ENCODE peak calls at places on chromosomes 7 and 10, in six cellular contexts. S is SK-N-SH, T is stomach, L is heart left ventricle, W is cardiac muscle cell, B is HCT116. H is an unnamed sample.
A peak's percentile ranks its signal among the peaks of the same experiment; 100 is the strongest.

GRCh38 chr10:77493851-77494788 is 143.5 kb downstream of the KCNMA1 start:
- DNase-seq in S (peak; percentile 69), B (peak; percentile 32), L (no peak), W (peak; percentile 63), T (no peak), H (no peak)

GRCh38 chr10:133359554-133359971 is 1.7 kb upstream of the FUOM start:
- DNase-seq in B (no peak), W (peak; percentile 68), T (peak; percentile 77), L (no peak), S (peak; percentile 59), H (no peak)

GRCh38 chr7:47906883-47907282 is 41.4 kb downstream of the PKD1L1 start:
- DNase-seq in T (no peak), B (no peak), S (no peak), W (no peak), L (no peak), H (no peak)

GRCh38 chr10:121591186-121591585 is 7.1 kb downstream of the FGFR2 start:
- DNase-seq in S (no peak), T (no peak), L (no peak), B (no peak), W (no peak), H (no peak)

GRCh38 chr10:132133449-132134291 is 53.1 kb upstream of the DPYSL4 start:
- DNase-seq in B (no peak), W (no peak), T (no peak), L (peak; percentile 19), S (peak; percentile 64), H (no peak)

GRCh38 chr7:8491106-8491505 is 57.7 kb downstream of the NXPH1 start:
- DNase-seq in W (no peak), T (no peak), L (no peak), S (no peak), B (no peak), H (no peak)

GRCh38 chr10:112875474-112876267 is 74.4 kb upstream of the TCF7L2 start:
- DNase-seq in W (no peak), B (no peak), S (no peak), L (no peak), T (peak; percentile 47), H (no peak)

GRCh38 chr10:77156406-77156879 is 481.2 kb downstream of the KCNMA1 start:
- DNase-seq in T (no peak), B (no peak), W (no peak), S (no peak), L (no peak), H (no peak)

GRCh38 chr10:43202657-43203490 is 64.0 kb downstream of the RASGEF1A start:
- DNase-seq in L (peak; percentile 49), T (peak; percentile 31), S (peak; percentile 29), B (no peak), W (peak; percentile 39), H (peak; percentile 52)

GRCh38 chr10:68332259-68333057 is at the start of gene PBLD:
- DNase-seq in W (peak; percentile 86), T (peak; percentile 73), L (peak; percentile 78), S (peak; percentile 72), B (peak; percentile 43), H (peak; percentile 79)

GRCh38 chr10:71684356-71685173 is 35.0 kb downstream of the C10orf105 start:
- DNase-seq in T (no peak), S (no peak), L (no peak), W (no peak), B (peak; percentile 26), H (no peak)

GRCh38 chr10:7248148-7248547 is 162.7 kb downstream of the SFMBT2 start:
- DNase-seq in W (no peak), S (peak; percentile 46), L (no peak), B (no peak), T (no peak), H (no peak)

GRCh38 chr7:116512524-116513188 is 12.2 kb upstream of the CAV1 start:
- DNase-seq in B (no peak), T (no peak), W (no peak), S (no peak), L (no peak), H (no peak)

GRCh38 chr7:46630031-46630430 is 709.0 kb upstream of the IGFBP3 start:
- DNase-seq in W (no peak), T (no peak), L (no peak), B (no peak), S (no peak), H (no peak)

GRCh38 chr7:40469481-40469880 is 334.7 kb downstream of the SUGCT start:
- DNase-seq in S (no peak), B (no peak), L (no peak), W (no peak), T (no peak), H (no peak)

GRCh38 chr7:155998766-155999630 is 186.7 kb upstream of the SHH start:
- DNase-seq in T (no peak), B (no peak), S (no peak), W (no peak), L (no peak), H (no peak)

GRCh38 chr7:101097561-101097960 is 12.3 kb downstream of the TRIM56 start:
- DNase-seq in B (no peak), L (no peak), T (no peak), W (no peak), S (no peak), H (no peak)

GRCh38 chr7:154566877-154567276 is 436.0 kb downstream of the PAXIP1 start:
- DNase-seq in S (no peak), L (no peak), W (peak; percentile 21), B (no peak), T (no peak), H (no peak)

GRCh38 chr10:70970830-70971229 is 82.5 kb upstream of the PCBD1 start:
- DNase-seq in T (no peak), L (no peak), B (no peak), W (no peak), S (no peak), H (no peak)

GRCh38 chr7:100171840-100172239 is 3.4 kb upstream of the GAL3ST4 start:
- DNase-seq in S (no peak), L (no peak), T (no peak), W (no peak), B (no peak), H (no peak)

GRCh38 chr7:39838326-39838725 is 111.7 kb upstream of the CDK13 start:
- DNase-seq in S (no peak), B (peak; percentile 6), L (peak; percentile 37), T (no peak), W (no peak), H (no peak)

GRCh38 chr7:80635533-80635932 is 2.9 kb upstream of the CD36 start:
- DNase-seq in W (no peak), L (no peak), S (no peak), B (no peak), T (no peak), H (no peak)

GRCh38 chr7:66283003-66283920 is 78.1 kb downstream of the TPST1 start:
- DNase-seq in L (no peak), B (peak; percentile 26), W (no peak), S (no peak), T (no peak), H (no peak)

GRCh38 chr7:154676422-154677073 is 326.4 kb downstream of the PAXIP1 start:
- DNase-seq in L (no peak), S (no peak), W (no peak), B (no peak), T (peak; percentile 72), H (no peak)

GRCh38 chr7:40008218-40008815 is 58.3 kb downstream of the CDK13 start:
- DNase-seq in W (no peak), T (no peak), B (no peak), S (no peak), L (no peak), H (no peak)

GRCh38 chr10:73161079-73161478 is 6.7 kb downstream of the ECD start:
- DNase-seq in W (no peak), L (no peak), B (no peak), T (no peak), S (no peak), H (no peak)

GRCh38 chr7:25770670-25771069 is 381.3 kb upstream of the NFE2L3 start:
- DNase-seq in L (no peak), S (no peak), B (no peak), T (no peak), W (no peak), H (no peak)

GRCh38 chr7:158781976-158782637 is 47.2 kb downstream of the ESYT2 start:
- DNase-seq in W (no peak), L (no peak), T (no peak), B (no peak), S (no peak), H (no peak)

GRCh38 chr7:158783595-158783994 is 45.7 kb downstream of the ESYT2 start:
- DNase-seq in S (no peak), W (no peak), L (no peak), B (no peak), T (no peak), H (no peak)

GRCh38 chr7:158784270-158784669 is 45.0 kb downstream of the ESYT2 start:
- DNase-seq in B (no peak), T (no peak), S (no peak), W (no peak), L (no peak), H (no peak)

GRCh38 chr7:158781217-158781975 is 47.9 kb downstream of the ESYT2 start:
- DNase-seq in W (no peak), B (no peak), S (no peak), L (no peak), T (no peak), H (no peak)

DNA sequence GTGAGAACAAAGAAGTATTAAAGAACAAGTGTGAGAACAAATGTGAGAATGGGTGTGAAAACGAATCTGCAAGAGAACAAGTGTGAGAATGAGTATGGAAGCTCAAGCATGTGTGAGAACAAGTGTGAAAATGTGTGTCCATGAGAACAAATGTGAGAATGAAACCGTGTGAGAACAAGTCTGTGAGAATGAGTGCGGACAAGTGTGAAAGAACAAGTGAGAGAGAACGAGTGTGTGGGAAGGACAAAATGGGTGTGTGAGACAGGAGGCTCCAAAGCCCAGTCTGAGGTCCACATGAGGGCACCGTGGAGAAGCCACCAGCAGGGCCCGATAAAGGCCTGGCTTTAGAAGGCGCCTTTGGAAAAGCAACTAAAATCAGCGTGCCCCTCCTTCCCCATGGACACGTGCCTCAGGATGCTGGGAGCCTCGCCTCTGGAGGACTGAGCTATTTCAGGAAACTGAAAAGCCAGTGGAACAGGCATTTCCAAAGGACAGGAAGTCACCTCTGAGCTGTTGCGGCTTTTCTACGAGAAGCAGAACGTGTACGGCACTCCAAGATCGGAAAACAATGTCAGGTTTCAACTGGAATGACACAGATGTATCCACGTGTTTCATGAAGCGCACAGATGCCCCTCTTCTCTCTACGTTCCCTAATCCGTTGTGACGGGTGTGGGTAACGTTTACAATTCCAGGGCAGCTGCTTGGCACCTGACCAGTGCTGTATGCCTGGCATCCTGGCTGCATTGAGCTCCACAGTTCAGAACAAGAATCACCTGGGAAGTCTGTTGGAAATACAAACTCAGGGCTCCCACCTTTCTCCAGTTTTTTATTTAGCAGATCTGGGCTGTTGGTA is 46.4 kb downstream of the ESYT2 start:
- DNase-seq in W (peak; percentile 66), S (no peak), L (peak; percentile 84), T (no peak), B (no peak), H (peak; percentile 55)
- TF ChIP-seq CTCF in W (peak; percentile 34), S (peak; percentile 50), L (peak; percentile 53), T (peak; percentile 23), B (peak; percentile 63), H (peak; percentile 55)

GRCh38 chr10:122981066-122981464 is 864 bp downstream of the PSTK start:
- DNase-seq in T (no peak), S (peak; percentile 65), W (peak; percentile 24), B (peak; percentile 34), L (no peak), H (no peak)
- H3K27ac ChIP-seq in T (no peak overlapping the region), S (no peak overlapping the region), W (no peak overlapping the region), B (no peak overlapping the region), L (no peak overlapping the region), H (no peak overlapping the region)

GRCh38 chr7:44213872-44214595 is 13.3 kb downstream of the YKT6 start:
- DNase-seq in W (peak; percentile 75), T (no peak), L (no peak), S (peak; percentile 84), B (peak; percentile 36), H (peak; percentile 8)
- TF ChIP-seq CTCF in W (peak; percentile 55), T (no peak), L (no peak), S (peak; percentile 64), B (peak; percentile 57), H (no peak)

GRCh38 chr10:92240289-92241157 is 50.4 kb downstream of the CPEB3 start:
- DNase-seq in S (peak; percentile 76), B (no peak), T (peak; percentile 70), W (peak; percentile 79), L (peak; percentile 65), H (peak; percentile 80)
- H3K27ac ChIP-seq in S (peak overlapping the region; percentile 91), B (peak overlapping the region; percentile 20), T (peak overlapping the region; percentile 85), W (peak overlapping the region; percentile 97), L (peak overlapping the region; percentile 91), H (peak overlapping the region; percentile 87)